ENCODE peak calls at places on chromosomes 1 and 21, in eight cellular contexts. V, S, R, X, D, F, N and I are unnamed samples.
A peak's percentile ranks its signal among the peaks of the same experiment; 100 is the strongest.

GRCh38 chr21:36193200-36193599 is 36.6 kb downstream of the DOP1B start:
- DNase-seq in V (no peak), S (no peak), R (no peak), X (no peak), D (no peak), F (no peak), N (no peak), I (no peak)

GRCh38 chr1:158027485-158027884 is 34.0 kb downstream of the KIRREL1 start:
- DNase-seq in V (no peak), S (no peak), R (no peak), X (no peak), D (no peak), F (no peak), N (no peak), I (no peak)

GRCh38 chr21:36048357-36048756 is 12.0 kb downstream of the SETD4 start:
- DNase-seq in V (no peak), S (no peak), R (no peak), X (no peak), D (no peak), F (no peak), N (no peak), I (no peak)

GRCh38 chr1:39283858-39284257 is 79.4 kb downstream of the MACF1 start:
- DNase-seq in V (no peak), S (no peak), R (no peak), X (no peak), D (no peak), F (no peak), N (peak; percentile 80), I (no peak)

GRCh38 chr1:214957330-214958137 is 125.0 kb upstream of the KCNK2 start:
- DNase-seq in V (no peak), S (no peak), R (peak; percentile 98), X (no peak), D (no peak), F (no peak), N (no peak), I (peak; percentile 99)

GRCh38 chr1:53557369-53557768 is 98.2 kb downstream of the DMRTB1 start:
- DNase-seq in V (no peak), S (no peak), R (no peak), X (no peak), D (no peak), F (no peak), N (no peak), I (no peak)

GRCh38 chr1:158058339-158059025 is 65.0 kb downstream of the KIRREL1 start:
- DNase-seq in V (no peak), S (no peak), R (no peak), X (no peak), D (no peak), F (no peak), N (no peak), I (no peak)

GRCh38 chr1:54317084-54317483 is 89.1 kb downstream of the SSBP3 start:
- DNase-seq in V (no peak), S (no peak), R (no peak), X (no peak), D (no peak), F (no peak), N (no peak), I (no peak)

GRCh38 chr1:115107501-115108260 is 18.4 kb upstream of the TSPAN2 start:
- DNase-seq in V (no peak), S (no peak), R (no peak), X (no peak), D (no peak), F (no peak), N (no peak), I (no peak)

GRCh38 chr1:95068956-95069710 is 3.6 kb downstream of the ALG14 start:
- DNase-seq in V (no peak), S (no peak), R (no peak), X (no peak), D (no peak), F (no peak), N (no peak), I (no peak)

GRCh38 chr1:114215426-114215825 is 61.8 kb upstream of the SYT6 start:
- DNase-seq in V (no peak), S (no peak), R (no peak), X (no peak), D (no peak), F (no peak), N (no peak), I (no peak)

GRCh38 chr21:44920694-44921604 is at the start of gene ITGB2:
- DNase-seq in V (peak; percentile 78), S (peak; percentile 72), R (no peak), X (no peak), D (no peak), F (no peak), N (no peak), I (no peak)

GRCh38 chr1:232518357-232518756 is 111.6 kb downstream of the SIPA1L2 start:
- DNase-seq in V (no peak), S (no peak), R (no peak), X (no peak), D (no peak), F (no peak), N (no peak), I (no peak)

GRCh38 chr1:213061263-213061662 is 10.2 kb downstream of the RPS6KC1 start:
- DNase-seq in V (no peak), S (no peak), R (no peak), X (no peak), D (no peak), F (no peak), N (no peak), I (no peak)